ENCODE peak calls at places on chromosomes 5 and 9, in seven cellular contexts. A, M, N, L, P, Z and B are unnamed samples.

GRCh38 chr5:40680741-40681350 is 1.1 kb downstream of the PTGER4 start:
- DNase-seq in A (peak; percentile 35), M (peak; percentile 15), N (no peak), L (peak; percentile 61), P (peak; percentile 37), Z (peak; percentile 72), B (peak; percentile 68)

GRCh38 chr9:136244116-136244775 is 1.4 kb downstream of the QSOX2 start:
- DNase-seq in A (no peak), M (peak; percentile 82), N (no peak), L (no peak), P (no peak), Z (peak; percentile 88), B (peak; percentile 95)

GRCh38 chr9:37151802-37152201 is 31.4 kb downstream of the ZCCHC7 start:
- DNase-seq in A (no peak), M (no peak), N (no peak), L (no peak), P (no peak), Z (no peak), B (no peak)

GRCh38 chr5:66307647-66308257 is 163.7 kb downstream of the SREK1 start:
- DNase-seq in A (peak; percentile 28), M (peak; percentile 67), N (peak; percentile 85), L (peak; percentile 72), P (no peak), Z (no peak), B (no peak)

GRCh38 chr9:111965566-111966019 is 69.0 kb downstream of the UGCG start:
- DNase-seq in A (no peak), M (peak; percentile 84), N (no peak), L (no peak), P (no peak), Z (peak; percentile 34), B (no peak)

GRCh38 chr5:124735169-124735858 is 11.1 kb downstream of the ZNF608 start:
- DNase-seq in A (peak; percentile 84), M (no peak), N (no peak), L (peak; percentile 95), P (no peak), Z (no peak), B (no peak)

GRCh38 chr5:3818612-3819011 is 223.0 kb downstream of the IRX1 start:
- DNase-seq in A (no peak), M (no peak), N (no peak), L (no peak), P (no peak), Z (no peak), B (no peak)

GRCh38 chr9:20551236-20551635 is 71.1 kb downstream of the MLLT3 start:
- DNase-seq in A (no peak), M (no peak), N (no peak), L (peak; percentile 47), P (no peak), Z (no peak), B (no peak)

GRCh38 chr5:14946813-14947640 is 75.4 kb upstream of the ANKH start:
- DNase-seq in A (no peak), M (peak; percentile 49), N (peak; percentile 67), L (peak; percentile 66), P (no peak), Z (peak; percentile 40), B (peak; percentile 50)

GRCh38 chr9:127899200-127899943 is at the start of gene ST6GALNAC6:
- DNase-seq in A (peak; percentile 81), M (peak; percentile 84), N (peak; percentile 6), L (peak; percentile 68), P (peak; percentile 59), Z (peak; percentile 85), B (peak; percentile 76)

GRCh38 chr9:79123419-79123818 is 448.3 kb upstream of the TLE4 start:
- DNase-seq in A (no peak), M (no peak), N (no peak), L (no peak), P (no peak), Z (no peak), B (no peak)

GRCh38 chr5:118561235-118561634 is 427.1 kb downstream of the DTWD2 start:
- DNase-seq in A (no peak), M (no peak), N (no peak), L (no peak), P (no peak), Z (no peak), B (no peak)

GRCh38 chr9:134328841-134329575 is 2.8 kb downstream of the RXRA start:
- DNase-seq in A (no peak), M (no peak), N (no peak), L (no peak), P (no peak), Z (no peak), B (no peak)

GRCh38 chr5:132257131-132258101 is at the start of gene PDLIM4:
- DNase-seq in A (peak; percentile 87), M (no peak), N (no peak), L (peak; percentile 65), P (no peak), Z (peak; percentile 5), B (no peak)

GRCh38 chr9:97987490-97987889 is 4.3 kb downstream of the ANP32B start:
- DNase-seq in A (no peak), M (peak; percentile 43), N (no peak), L (no peak), P (no peak), Z (no peak), B (no peak)

GRCh38 chr9:242461-243080 is 27.9 kb downstream of the DOCK8 start:
- DNase-seq in A (no peak), M (peak; percentile 32), N (no peak), L (no peak), P (no peak), Z (no peak), B (peak; percentile 6)

GRCh38 chr9:2469681-2470141 is 151.9 kb upstream of the VLDLR start:
- DNase-seq in A (peak; percentile 15), M (peak; percentile 26), N (no peak), L (peak; percentile 67), P (no peak), Z (peak; percentile 49), B (peak; percentile 45)

GRCh38 chr5:132773601-132774355 is 3.3 kb downstream of the SEPTIN8 start:
- DNase-seq in A (no peak), M (no peak), N (no peak), L (no peak), P (no peak), Z (no peak), B (no peak)

GRCh38 chr5:90037646-90038045 is 371.9 kb downstream of the CETN3 start:
- DNase-seq in A (no peak), M (no peak), N (no peak), L (no peak), P (no peak), Z (no peak), B (no peak)

GRCh38 chr9:127589955-127590370 is 22.1 kb upstream of the STXBP1 start:
- DNase-seq in A (peak; percentile 72), M (peak; percentile 47), N (peak; percentile 67), L (peak; percentile 72), P (no peak), Z (peak; percentile 58), B (peak; percentile 44)

GRCh38 chr9:87498046-87498815 is 564 bp downstream of the DAPK1 start:
- DNase-seq in A (peak; percentile 77), M (peak; percentile 45), N (peak; percentile 29), L (peak; percentile 88), P (no peak), Z (peak; percentile 38), B (no peak)

GRCh38 chr5:75885849-75886596 is 168.8 kb upstream of the POC5 start:
- DNase-seq in A (peak; percentile 5), M (peak; percentile 34), N (no peak), L (peak; percentile 70), P (no peak), Z (peak; percentile 8), B (no peak)

GRCh38 chr9:126373241-126373640 is 46.6 kb downstream of the MVB12B start:
- DNase-seq in A (no peak), M (peak; percentile 16), N (no peak), L (peak; percentile 65), P (no peak), Z (no peak), B (no peak)

GRCh38 chr9:96020822-96021615 is 145.5 kb downstream of the ERCC6L2 start:
- DNase-seq in A (peak; percentile 64), M (peak; percentile 23), N (no peak), L (peak; percentile 42), P (peak; percentile 36), Z (peak; percentile 71), B (peak; percentile 67)

GRCh38 chr5:160500776-160501175 is 79.1 kb downstream of the PTTG1 start:
- DNase-seq in A (no peak), M (no peak), N (peak; percentile 5), L (no peak), P (no peak), Z (no peak), B (no peak)

GRCh38 chr9:94952553-94953373 is 226.3 kb downstream of the AOPEP start:
- DNase-seq in A (no peak), M (peak; percentile 52), N (no peak), L (no peak), P (no peak), Z (peak; percentile 35), B (peak; percentile 26)

GRCh38 chr5:124856726-124857125 is 110.3 kb upstream of the ZNF608 start:
- DNase-seq in A (no peak), M (no peak), N (no peak), L (no peak), P (no peak), Z (no peak), B (no peak)

GRCh38 chr5:14824490-14824889 is 47.1 kb downstream of the ANKH start:
- DNase-seq in A (no peak), M (no peak), N (no peak), L (no peak), P (no peak), Z (no peak), B (no peak)

GRCh38 chr5:84028093-84028492 is 307.4 kb upstream of the HAPLN1 start:
- DNase-seq in A (no peak), M (no peak), N (no peak), L (no peak), P (no peak), Z (no peak), B (no peak)

GRCh38 chr9:87659534-87660419 is 66.1 kb upstream of the CTSL start:
- DNase-seq in A (no peak), M (no peak), N (no peak), L (no peak), P (no peak), Z (no peak), B (no peak)